ENCODE peak calls at places on chromosome 18, in six cellular contexts. One of them, this sample, is unnamed.
A peak's percentile ranks its signal among the peaks of the same experiment; 100 is the strongest.

GRCh38 chr18:11809895-11810294 is 41.3 kb upstream of the CHMP1B start:
- DNase-seq in AG04450: no peak
- DNase-seq in CD8-positive, alpha-beta T cell: no peak
- DNase-seq in uterus: no peak
- DNase-seq in lower lobe of right lung: no peak
- DNase-seq in Peyer's patch: no peak
- DNase-seq in this sample: no peak

GRCh38 chr18:79493801-79494211 is 98.1 kb downstream of the NFATC1 start:
- DNase-seq in AG04450: no peak
- DNase-seq in CD8-positive, alpha-beta T cell: no peak
- DNase-seq in uterus: peak; percentile 13
- DNase-seq in lower lobe of right lung: peak; percentile 45
- DNase-seq in Peyer's patch: no peak
- DNase-seq in this sample: peak; percentile 26

GRCh38 chr18:49884465-49884864 is 71.1 kb upstream of the ACAA2 start:
- DNase-seq in AG04450: no peak
- DNase-seq in CD8-positive, alpha-beta T cell: no peak
- DNase-seq in uterus: no peak
- DNase-seq in lower lobe of right lung: no peak
- DNase-seq in Peyer's patch: no peak
- DNase-seq in this sample: no peak

GRCh38 chr18:27017901-27018500 is 152.5 kb upstream of the AQP4 start:
- DNase-seq in AG04450: no peak
- DNase-seq in CD8-positive, alpha-beta T cell: no peak
- DNase-seq in uterus: no peak
- DNase-seq in lower lobe of right lung: no peak
- DNase-seq in Peyer's patch: no peak
- DNase-seq in this sample: no peak

GRCh38 chr18:34802938-34803337 is 92.8 kb downstream of the DTNA start:
- DNase-seq in AG04450: no peak
- DNase-seq in CD8-positive, alpha-beta T cell: no peak
- DNase-seq in uterus: no peak
- DNase-seq in lower lobe of right lung: no peak
- DNase-seq in Peyer's patch: no peak
- DNase-seq in this sample: no peak

GRCh38 chr18:49723648-49724180 is 89.6 kb downstream of the ACAA2 start:
- DNase-seq in AG04450: no peak
- DNase-seq in CD8-positive, alpha-beta T cell: no peak
- DNase-seq in uterus: no peak
- DNase-seq in lower lobe of right lung: no peak
- DNase-seq in Peyer's patch: no peak
- DNase-seq in this sample: no peak

GRCh38 chr18:4510709-4511108 is 55.6 kb upstream of the DLGAP1 start:
- DNase-seq in AG04450: no peak
- DNase-seq in CD8-positive, alpha-beta T cell: no peak
- DNase-seq in uterus: no peak
- DNase-seq in lower lobe of right lung: no peak
- DNase-seq in Peyer's patch: no peak
- DNase-seq in this sample: no peak

GRCh38 chr18:36843199-36843598 is 14.3 kb downstream of the KIAA1328 start:
- DNase-seq in AG04450: no peak
- DNase-seq in CD8-positive, alpha-beta T cell: no peak
- DNase-seq in uterus: no peak
- DNase-seq in lower lobe of right lung: no peak
- DNase-seq in Peyer's patch: no peak
- DNase-seq in this sample: no peak

GRCh38 chr18:72128649-72129048 is 415.5 kb downstream of the CBLN2 start:
- DNase-seq in AG04450: no peak
- DNase-seq in CD8-positive, alpha-beta T cell: no peak
- DNase-seq in uterus: no peak
- DNase-seq in lower lobe of right lung: no peak
- DNase-seq in Peyer's patch: no peak
- DNase-seq in this sample: no peak

GRCh38 chr18:286515-287310 is 18.9 kb upstream of the THOC1 start:
- DNase-seq in AG04450: no peak
- DNase-seq in CD8-positive, alpha-beta T cell: no peak
- DNase-seq in uterus: no peak
- DNase-seq in lower lobe of right lung: no peak
- DNase-seq in Peyer's patch: no peak
- DNase-seq in this sample: no peak

GRCh38 chr18:45628979-45629958 is 14.0 kb downstream of the SLC14A2 start:
- DNase-seq in AG04450: no peak
- DNase-seq in CD8-positive, alpha-beta T cell: no peak
- DNase-seq in uterus: no peak
- DNase-seq in lower lobe of right lung: no peak
- DNase-seq in Peyer's patch: no peak
- DNase-seq in this sample: no peak

GRCh38 chr18:25805323-25805722 is 285.1 kb downstream of the SS18 start:
- DNase-seq in AG04450: peak; percentile 65
- DNase-seq in CD8-positive, alpha-beta T cell: no peak
- DNase-seq in uterus: no peak
- DNase-seq in lower lobe of right lung: no peak
- DNase-seq in Peyer's patch: no peak
- DNase-seq in this sample: no peak

GRCh38 chr18:35610089-35610488 is 28.5 kb downstream of the GALNT1 start:
- DNase-seq in AG04450: no peak
- DNase-seq in CD8-positive, alpha-beta T cell: no peak
- DNase-seq in uterus: no peak
- DNase-seq in lower lobe of right lung: no peak
- DNase-seq in Peyer's patch: no peak
- DNase-seq in this sample: no peak

GRCh38 chr18:41745166-41746049 is 209.6 kb upstream of the PIK3C3 start:
- DNase-seq in AG04450: no peak
- DNase-seq in CD8-positive, alpha-beta T cell: no peak
- DNase-seq in uterus: no peak
- DNase-seq in lower lobe of right lung: no peak
- DNase-seq in Peyer's patch: no peak
- DNase-seq in this sample: peak; percentile 71

GRCh38 chr18:48810805-48811204 is 140.0 kb downstream of the SMAD7 start:
- DNase-seq in AG04450: no peak
- DNase-seq in CD8-positive, alpha-beta T cell: no peak
- DNase-seq in uterus: no peak
- DNase-seq in lower lobe of right lung: no peak
- DNase-seq in Peyer's patch: no peak
- DNase-seq in this sample: no peak

GRCh38 chr18:42211201-42211600 is 256.2 kb downstream of the PIK3C3 start:
- DNase-seq in AG04450: no peak
- DNase-seq in CD8-positive, alpha-beta T cell: no peak
- DNase-seq in uterus: no peak
- DNase-seq in lower lobe of right lung: no peak
- DNase-seq in Peyer's patch: no peak
- DNase-seq in this sample: no peak

GRCh38 chr18:28062446-28062845 is 114.5 kb downstream of the CDH2 start:
- DNase-seq in AG04450: no peak
- DNase-seq in CD8-positive, alpha-beta T cell: no peak
- DNase-seq in uterus: no peak
- DNase-seq in lower lobe of right lung: no peak
- DNase-seq in Peyer's patch: no peak
- DNase-seq in this sample: no peak

GRCh38 chr18:68542818-68543217 is 172.1 kb downstream of the TMX3 start:
- DNase-seq in AG04450: no peak
- DNase-seq in CD8-positive, alpha-beta T cell: no peak
- DNase-seq in uterus: no peak
- DNase-seq in lower lobe of right lung: no peak
- DNase-seq in Peyer's patch: no peak
- DNase-seq in this sample: no peak

GRCh38 chr18:55539240-55539639 is 48.8 kb downstream of the TCF4 start:
- DNase-seq in AG04450: no peak
- DNase-seq in CD8-positive, alpha-beta T cell: no peak
- DNase-seq in uterus: no peak
- DNase-seq in lower lobe of right lung: no peak
- DNase-seq in Peyer's patch: no peak
- DNase-seq in this sample: no peak

GRCh38 chr18:44536041-44536440 is 144.6 kb upstream of the SETBP1 start:
- DNase-seq in AG04450: no peak
- DNase-seq in CD8-positive, alpha-beta T cell: no peak
- DNase-seq in uterus: no peak
- DNase-seq in lower lobe of right lung: no peak
- DNase-seq in Peyer's patch: no peak
- DNase-seq in this sample: no peak

GRCh38 chr18:54679318-54680149 is 88.5 kb downstream of the DYNAP start:
- DNase-seq in AG04450: peak; percentile 61
- DNase-seq in CD8-positive, alpha-beta T cell: no peak
- DNase-seq in uterus: no peak
- DNase-seq in lower lobe of right lung: no peak
- DNase-seq in Peyer's patch: no peak
- DNase-seq in this sample: no peak

GRCh38 chr18:61896767-61897166 is 4.0 kb upstream of the RNF152 start:
- DNase-seq in AG04450: no peak
- DNase-seq in CD8-positive, alpha-beta T cell: no peak
- DNase-seq in uterus: peak; percentile 82
- DNase-seq in lower lobe of right lung: no peak
- DNase-seq in Peyer's patch: no peak
- DNase-seq in this sample: no peak

GRCh38 chr18:46562674-46563192 is 94.3 kb downstream of the LOXHD1 start:
- DNase-seq in AG04450: no peak
- DNase-seq in CD8-positive, alpha-beta T cell: no peak
- DNase-seq in uterus: no peak
- DNase-seq in lower lobe of right lung: no peak
- DNase-seq in Peyer's patch: no peak
- DNase-seq in this sample: no peak

GRCh38 chr18:48902023-48902855 is 48.5 kb downstream of the SMAD7 start:
- DNase-seq in AG04450: peak; percentile 78
- DNase-seq in CD8-positive, alpha-beta T cell: no peak
- DNase-seq in uterus: peak; percentile 89
- DNase-seq in lower lobe of right lung: peak; percentile 89
- DNase-seq in Peyer's patch: peak; percentile 32
- DNase-seq in this sample: peak; percentile 98

GRCh38 chr18:74963820-74964446 is 245.0 kb downstream of the PTGR3 start:
- DNase-seq in AG04450: no peak
- DNase-seq in CD8-positive, alpha-beta T cell: no peak
- DNase-seq in uterus: no peak
- DNase-seq in lower lobe of right lung: peak; percentile 59
- DNase-seq in Peyer's patch: no peak
- DNase-seq in this sample: no peak

GRCh38 chr18:490024-490366 is 10.5 kb downstream of the COLEC12 start:
- DNase-seq in AG04450: no peak
- DNase-seq in CD8-positive, alpha-beta T cell: no peak
- DNase-seq in uterus: no peak
- DNase-seq in lower lobe of right lung: no peak
- DNase-seq in Peyer's patch: no peak
- DNase-seq in this sample: no peak

GRCh38 chr18:11324956-11325873 is 175.8 kb upstream of the PIEZO2 start:
- DNase-seq in AG04450: no peak
- DNase-seq in CD8-positive, alpha-beta T cell: no peak
- DNase-seq in uterus: no peak
- DNase-seq in lower lobe of right lung: no peak
- DNase-seq in Peyer's patch: no peak
- DNase-seq in this sample: no peak

GRCh38 chr18:23662309-23663263 is at the start of gene ANKRD29:
- DNase-seq in AG04450: no peak
- DNase-seq in CD8-positive, alpha-beta T cell: peak; percentile 10
- DNase-seq in uterus: peak; percentile 61
- DNase-seq in lower lobe of right lung: peak; percentile 72
- DNase-seq in Peyer's patch: no peak
- DNase-seq in this sample: peak; percentile 83

GRCh38 chr18:41553716-41554115 is 401.3 kb upstream of the PIK3C3 start:
- DNase-seq in AG04450: no peak
- DNase-seq in CD8-positive, alpha-beta T cell: no peak
- DNase-seq in uterus: no peak
- DNase-seq in lower lobe of right lung: no peak
- DNase-seq in Peyer's patch: no peak
- DNase-seq in this sample: no peak

GRCh38 chr18:32321826-32322225 is 132.0 kb downstream of the MEP1B start:
- DNase-seq in AG04450: no peak
- DNase-seq in CD8-positive, alpha-beta T cell: no peak
- DNase-seq in uterus: no peak
- DNase-seq in lower lobe of right lung: no peak
- DNase-seq in Peyer's patch: no peak
- DNase-seq in this sample: no peak

GRCh38 chr18:76376668-76377358 is 118.2 kb downstream of the ZNF516 start:
- DNase-seq in AG04450: no peak
- DNase-seq in CD8-positive, alpha-beta T cell: no peak
- DNase-seq in uterus: peak; percentile 13
- DNase-seq in lower lobe of right lung: no peak
- DNase-seq in Peyer's patch: no peak
- DNase-seq in this sample: no peak

GRCh38 chr18:13258792-13259385 is 40.3 kb downstream of the LDLRAD4 start:
- DNase-seq in AG04450: no peak
- DNase-seq in CD8-positive, alpha-beta T cell: no peak
- DNase-seq in uterus: no peak
- DNase-seq in lower lobe of right lung: no peak
- DNase-seq in Peyer's patch: no peak
- DNase-seq in this sample: no peak
- H3K27ac ChIP-seq in AG04450: no peak overlapping the region
- H3K27ac ChIP-seq in CD8-positive, alpha-beta T cell: no peak overlapping the region
- H3K27ac ChIP-seq in uterus: no peak overlapping the region
- H3K27ac ChIP-seq in lower lobe of right lung: no peak overlapping the region
- H3K27ac ChIP-seq in Peyer's patch: no peak overlapping the region
- H3K27ac ChIP-seq in this sample: no peak overlapping the region

GRCh38 chr18:63236990-63237389 is 82.6 kb downstream of the BCL2 start:
- DNase-seq in AG04450: no peak
- DNase-seq in CD8-positive, alpha-beta T cell: no peak
- DNase-seq in uterus: peak; percentile 64
- DNase-seq in lower lobe of right lung: peak; percentile 62
- DNase-seq in Peyer's patch: peak; percentile 31
- DNase-seq in this sample: no peak
- H3K4me3 ChIP-seq in AG04450: no peak overlapping the region
- H3K4me3 ChIP-seq in CD8-positive, alpha-beta T cell: no peak overlapping the region
- H3K4me3 ChIP-seq in uterus: no peak overlapping the region
- H3K4me3 ChIP-seq in lower lobe of right lung: peak overlapping the region; percentile 25
- H3K4me3 ChIP-seq in Peyer's patch: no peak overlapping the region
- H3K4me3 ChIP-seq in this sample: no peak overlapping the region

GRCh38 chr18:8806105-8806797 is 100.9 kb downstream of the MTCL1 start:
- DNase-seq in AG04450: no peak
- DNase-seq in CD8-positive, alpha-beta T cell: no peak
- DNase-seq in uterus: no peak
- DNase-seq in lower lobe of right lung: no peak
- DNase-seq in Peyer's patch: no peak
- DNase-seq in this sample: no peak

GRCh38 chr18:8807502-8807833 is 102.1 kb downstream of the MTCL1 start:
- DNase-seq in AG04450: no peak
- DNase-seq in CD8-positive, alpha-beta T cell: no peak
- DNase-seq in uterus: no peak
- DNase-seq in lower lobe of right lung: no peak
- DNase-seq in Peyer's patch: no peak
- DNase-seq in this sample: no peak

GRCh38 chr18:8808001-8808400 is 102.6 kb downstream of the MTCL1 start:
- DNase-seq in AG04450: no peak
- DNase-seq in CD8-positive, alpha-beta T cell: no peak
- DNase-seq in uterus: no peak
- DNase-seq in lower lobe of right lung: no peak
- DNase-seq in Peyer's patch: no peak
- DNase-seq in this sample: no peak

GRCh38 chr18:8805552-8805951 is 100.2 kb downstream of the MTCL1 start:
- DNase-seq in AG04450: no peak
- DNase-seq in CD8-positive, alpha-beta T cell: no peak
- DNase-seq in uterus: no peak
- DNase-seq in lower lobe of right lung: no peak
- DNase-seq in Peyer's patch: no peak
- DNase-seq in this sample: no peak

GRCh38 chr18:8806798-8807501 is 101.6 kb downstream of the MTCL1 start:
- DNase-seq in AG04450: no peak
- DNase-seq in CD8-positive, alpha-beta T cell: no peak
- DNase-seq in uterus: no peak
- DNase-seq in lower lobe of right lung: no peak
- DNase-seq in Peyer's patch: no peak
- DNase-seq in this sample: no peak
- H3K27ac ChIP-seq in AG04450: peak overlapping the region; percentile 0
- H3K27ac ChIP-seq in CD8-positive, alpha-beta T cell: no peak overlapping the region
- H3K27ac ChIP-seq in uterus: no peak overlapping the region
- H3K27ac ChIP-seq in lower lobe of right lung: no peak overlapping the region
- H3K27ac ChIP-seq in Peyer's patch: no peak overlapping the region
- H3K27ac ChIP-seq in this sample: no peak overlapping the region

GRCh38 chr18:58586886-58587285 is 42.0 kb downstream of the ALPK2 start:
- DNase-seq in AG04450: no peak
- DNase-seq in CD8-positive, alpha-beta T cell: no peak
- DNase-seq in uterus: no peak
- DNase-seq in lower lobe of right lung: no peak
- DNase-seq in Peyer's patch: no peak
- DNase-seq in this sample: no peak
- H3K4me3 ChIP-seq in AG04450: no peak overlapping the region
- H3K4me3 ChIP-seq in CD8-positive, alpha-beta T cell: no peak overlapping the region
- H3K4me3 ChIP-seq in uterus: no peak overlapping the region
- H3K4me3 ChIP-seq in lower lobe of right lung: no peak overlapping the region
- H3K4me3 ChIP-seq in Peyer's patch: no peak overlapping the region
- H3K4me3 ChIP-seq in this sample: no peak overlapping the region

This sample was measured in aorta.